ENCODE peak calls at places on chromosomes 4 and X, in six cellular contexts. One of them, this sample, is unnamed.

GRCh38 chr4:13384055-13384454 is 100.1 kb downstream of the RAB28 start:
- DNase-seq in GM12878: no peak
- DNase-seq in IMR-90: no peak
- DNase-seq in upper lobe of left lung: no peak
- DNase-seq in testis: no peak
- DNase-seq in stomach: no peak
- DNase-seq in this sample: no peak

GRCh38 chr4:2412534-2412884 is 5.9 kb downstream of the ZFYVE28 start:
- DNase-seq in GM12878: no peak
- DNase-seq in IMR-90: no peak
- DNase-seq in upper lobe of left lung: no peak
- DNase-seq in testis: no peak
- DNase-seq in stomach: peak; percentile 40
- DNase-seq in this sample: no peak

GRCh38 chrX:125940985-125941384 is 225.1 kb downstream of the DCAF12L2 start:
- DNase-seq in GM12878: no peak
- DNase-seq in IMR-90: no peak
- DNase-seq in upper lobe of left lung: no peak
- DNase-seq in testis: no peak
- DNase-seq in stomach: no peak
- DNase-seq in this sample: no peak

GRCh38 chrX:71128915-71129765 is 10.7 kb downstream of the MED12 start:
- DNase-seq in GM12878: no peak
- DNase-seq in IMR-90: peak; percentile 54
- DNase-seq in upper lobe of left lung: peak; percentile 71
- DNase-seq in testis: peak; percentile 68
- DNase-seq in stomach: peak; percentile 83
- DNase-seq in this sample: peak; percentile 52

GRCh38 chrX:7943600-7944245 is 16.5 kb upstream of the PNPLA4 start:
- DNase-seq in GM12878: no peak
- DNase-seq in IMR-90: no peak
- DNase-seq in upper lobe of left lung: peak; percentile 41
- DNase-seq in testis: no peak
- DNase-seq in stomach: peak; percentile 39
- DNase-seq in this sample: peak; percentile 66

GRCh38 chr4:85102606-85103005 is 136.1 kb upstream of the WDFY3 start:
- DNase-seq in GM12878: no peak
- DNase-seq in IMR-90: no peak
- DNase-seq in upper lobe of left lung: no peak
- DNase-seq in testis: no peak
- DNase-seq in stomach: no peak
- DNase-seq in this sample: no peak

GRCh38 chr4:8538703-8539567 is 41.3 kb upstream of the GPR78 start:
- DNase-seq in GM12878: no peak
- DNase-seq in IMR-90: peak; percentile 75
- DNase-seq in upper lobe of left lung: peak; percentile 62
- DNase-seq in testis: no peak
- DNase-seq in stomach: peak; percentile 63
- DNase-seq in this sample: no peak

GRCh38 chr4:137599766-137600165 is 67.5 kb upstream of the PCDH18 start:
- DNase-seq in GM12878: no peak
- DNase-seq in IMR-90: no peak
- DNase-seq in upper lobe of left lung: no peak
- DNase-seq in testis: no peak
- DNase-seq in stomach: no peak
- DNase-seq in this sample: no peak

GRCh38 chrX:10045327-10046000 is 78.3 kb downstream of the CLDN34 start:
- DNase-seq in GM12878: no peak
- DNase-seq in IMR-90: no peak
- DNase-seq in upper lobe of left lung: no peak
- DNase-seq in testis: peak; percentile 64
- DNase-seq in stomach: peak; percentile 48
- DNase-seq in this sample: no peak

GRCh38 chr4:139171878-139172691 is 4.9 kb downstream of the ELF2 start:
- DNase-seq in GM12878: no peak
- DNase-seq in IMR-90: peak; percentile 55
- DNase-seq in upper lobe of left lung: no peak
- DNase-seq in testis: no peak
- DNase-seq in stomach: no peak
- DNase-seq in this sample: no peak

GRCh38 chrX:154506483-154507332 is 9.3 kb downstream of the FAM3A start:
- DNase-seq in GM12878: no peak
- DNase-seq in IMR-90: no peak
- DNase-seq in upper lobe of left lung: no peak
- DNase-seq in testis: no peak
- DNase-seq in stomach: no peak
- DNase-seq in this sample: no peak

GRCh38 chr4:78569291-78569821 is 17.8 kb downstream of the ANXA3 start:
- DNase-seq in GM12878: no peak
- DNase-seq in IMR-90: peak; percentile 82
- DNase-seq in upper lobe of left lung: no peak
- DNase-seq in testis: no peak
- DNase-seq in stomach: no peak
- DNase-seq in this sample: no peak

GRCh38 chrX:105865709-105866108 is 43.4 kb downstream of the NRK start:
- DNase-seq in GM12878: no peak
- DNase-seq in IMR-90: no peak
- DNase-seq in upper lobe of left lung: no peak
- DNase-seq in testis: no peak
- DNase-seq in stomach: no peak
- DNase-seq in this sample: peak; percentile 25

GRCh38 chr4:118911162-118911791 is 22.6 kb downstream of the SYNPO2 start:
- DNase-seq in GM12878: no peak
- DNase-seq in IMR-90: peak; percentile 78
- DNase-seq in upper lobe of left lung: no peak
- DNase-seq in testis: no peak
- DNase-seq in stomach: no peak
- DNase-seq in this sample: no peak

DNA sequence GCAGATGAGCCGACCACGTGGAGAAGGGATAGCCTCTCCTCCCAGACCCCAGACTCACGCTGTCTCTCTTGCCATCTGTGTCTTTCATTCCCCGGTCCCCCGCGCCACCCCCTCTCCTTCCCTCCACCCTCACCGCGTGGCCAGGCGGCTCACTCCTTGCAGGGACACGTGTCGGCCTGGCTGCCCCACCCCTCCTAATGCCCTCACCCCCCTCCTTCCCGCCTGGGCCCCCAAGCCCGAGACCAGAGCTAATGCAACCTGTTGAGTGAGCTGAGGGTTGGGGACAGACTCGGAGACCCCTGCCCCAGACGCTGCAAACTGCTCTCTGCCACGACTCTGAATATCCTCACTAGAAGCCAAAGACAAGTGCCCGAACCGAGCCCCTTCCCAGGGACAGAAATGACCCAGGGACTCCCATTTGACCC is 1.8 kb downstream of the SLC38A5 start:
- DNase-seq in GM12878: no peak
- DNase-seq in IMR-90: no peak
- DNase-seq in upper lobe of left lung: no peak
- DNase-seq in testis: no peak
- DNase-seq in stomach: peak; percentile 43
- DNase-seq in this sample: peak; percentile 42
- TF ChIP-seq POLR2A in GM12878: peak; percentile 54
- TF ChIP-seq POLR2A in IMR-90: no peak
- TF ChIP-seq POLR2A in upper lobe of left lung: no peak
- TF ChIP-seq POLR2A in testis: no peak
- TF ChIP-seq POLR2A in stomach: no peak
- TF ChIP-seq POLR2A in this sample: no peak

GRCh38 chr4:150717952-150718351 is 136.0 kb downstream of the MAB21L2 start:
- DNase-seq in GM12878: no peak
- DNase-seq in IMR-90: no peak
- DNase-seq in upper lobe of left lung: no peak
- DNase-seq in testis: no peak
- DNase-seq in stomach: no peak
- DNase-seq in this sample: no peak

GRCh38 chr4:150720973-150721518 is 139.1 kb downstream of the MAB21L2 start:
- DNase-seq in GM12878: no peak
- DNase-seq in IMR-90: peak; percentile 4
- DNase-seq in upper lobe of left lung: no peak
- DNase-seq in testis: no peak
- DNase-seq in stomach: no peak
- DNase-seq in this sample: no peak

GRCh38 chr4:150725957-150726523 is 144.1 kb downstream of the MAB21L2 start:
- DNase-seq in GM12878: no peak
- DNase-seq in IMR-90: no peak
- DNase-seq in upper lobe of left lung: no peak
- DNase-seq in testis: no peak
- DNase-seq in stomach: no peak
- DNase-seq in this sample: no peak

GRCh38 chr4:150723727-150724411 is 141.9 kb downstream of the MAB21L2 start:
- DNase-seq in GM12878: no peak
- DNase-seq in IMR-90: no peak
- DNase-seq in upper lobe of left lung: no peak
- DNase-seq in testis: no peak
- DNase-seq in stomach: no peak
- DNase-seq in this sample: no peak

GRCh38 chr4:150722908-150723362 is 141.0 kb downstream of the MAB21L2 start:
- DNase-seq in GM12878: no peak
- DNase-seq in IMR-90: no peak
- DNase-seq in upper lobe of left lung: peak; percentile 87
- DNase-seq in testis: peak; percentile 95
- DNase-seq in stomach: peak; percentile 96
- DNase-seq in this sample: peak; percentile 95
- TF ChIP-seq POLR2A in GM12878: no peak
- TF ChIP-seq POLR2A in IMR-90: no peak
- TF ChIP-seq POLR2A in upper lobe of left lung: no peak
- TF ChIP-seq POLR2A in testis: no peak
- TF ChIP-seq POLR2A in stomach: no peak
- TF ChIP-seq POLR2A in this sample: no peak

DNA sequence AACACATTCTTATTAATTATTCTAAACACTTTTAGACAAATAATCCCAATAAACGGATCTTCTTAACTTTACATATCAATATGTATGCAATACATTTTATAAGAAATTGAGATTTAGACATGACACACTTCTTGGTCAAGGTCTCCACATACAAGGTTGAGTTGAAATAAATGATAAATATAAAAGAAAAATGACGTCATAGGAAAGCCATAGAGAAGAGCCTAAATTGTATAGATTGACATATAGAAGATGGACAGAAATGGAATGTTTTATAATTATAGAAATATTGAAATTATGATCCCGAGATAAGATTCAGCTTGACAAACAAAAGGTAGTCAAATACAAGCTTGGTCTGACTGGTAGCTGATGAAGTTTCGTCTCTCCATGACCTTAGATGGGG is 87.4 kb downstream of the RNF150 start:
- DNase-seq in GM12878: no peak
- DNase-seq in IMR-90: no peak
- DNase-seq in upper lobe of left lung: no peak
- DNase-seq in testis: no peak
- DNase-seq in stomach: no peak
- DNase-seq in this sample: no peak
- TF ChIP-seq POLR2A in GM12878: no peak
- TF ChIP-seq POLR2A in IMR-90: no peak
- TF ChIP-seq POLR2A in upper lobe of left lung: no peak
- TF ChIP-seq POLR2A in testis: no peak
- TF ChIP-seq POLR2A in stomach: no peak
- TF ChIP-seq POLR2A in this sample: no peak

GRCh38 chr4:52915730-52916129 is 53.6 kb downstream of the RASL11B start:
- DNase-seq in GM12878: no peak
- DNase-seq in IMR-90: no peak
- DNase-seq in upper lobe of left lung: no peak
- DNase-seq in testis: no peak
- DNase-seq in stomach: peak; percentile 50
- DNase-seq in this sample: no peak
- TF ChIP-seq POLR2A in GM12878: no peak
- TF ChIP-seq POLR2A in IMR-90: no peak
- TF ChIP-seq POLR2A in upper lobe of left lung: no peak
- TF ChIP-seq POLR2A in testis: no peak
- TF ChIP-seq POLR2A in stomach: no peak
- TF ChIP-seq POLR2A in this sample: no peak

GRCh38 chrX:65463550-65463949 is 71.0 kb downstream of the LAS1L start:
- DNase-seq in GM12878: no peak
- DNase-seq in IMR-90: peak; percentile 14
- DNase-seq in upper lobe of left lung: no peak
- DNase-seq in testis: no peak
- DNase-seq in stomach: no peak
- DNase-seq in this sample: no peak
- TF ChIP-seq POLR2A in GM12878: no peak
- TF ChIP-seq POLR2A in IMR-90: no peak
- TF ChIP-seq POLR2A in upper lobe of left lung: no peak
- TF ChIP-seq POLR2A in testis: no peak
- TF ChIP-seq POLR2A in stomach: no peak
- TF ChIP-seq POLR2A in this sample: no peak

DNA sequence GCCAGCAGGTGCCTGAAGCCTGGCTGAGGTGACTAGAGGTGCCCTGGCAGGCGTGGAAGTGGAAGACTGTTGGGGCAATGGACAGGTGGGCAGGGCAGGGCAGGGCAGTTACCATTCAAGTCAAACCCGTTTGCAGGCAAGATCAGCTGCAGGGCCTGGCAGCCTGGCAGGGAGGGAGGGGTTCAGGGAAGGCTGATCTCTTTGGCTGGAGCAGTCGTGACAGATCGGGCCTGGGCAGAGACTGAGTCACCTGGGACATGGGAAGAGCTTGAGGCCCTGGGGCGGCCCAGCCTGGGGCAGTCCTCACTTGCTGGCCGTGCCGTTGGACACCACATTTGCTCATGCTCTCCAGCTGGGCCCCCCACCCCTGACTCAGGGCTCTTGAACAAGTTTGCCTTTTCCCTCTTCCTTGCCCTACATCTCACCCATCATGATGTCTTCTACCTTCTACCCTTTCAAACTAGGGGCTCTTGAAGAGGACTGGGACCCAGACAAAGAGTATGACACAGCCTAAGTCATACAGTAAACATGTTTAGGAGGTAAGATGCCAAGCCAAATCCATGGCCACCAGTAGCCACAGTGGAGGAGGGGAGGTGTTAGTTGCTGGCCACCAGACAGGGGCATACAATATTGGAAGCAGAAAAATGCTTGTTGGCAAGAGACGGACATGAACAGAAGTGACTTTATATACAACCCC is 2.0 kb upstream of the ZNF185 start:
- DNase-seq in GM12878: no peak
- DNase-seq in IMR-90: no peak
- DNase-seq in upper lobe of left lung: peak; percentile 50
- DNase-seq in testis: no peak
- DNase-seq in stomach: peak; percentile 75
- DNase-seq in this sample: no peak
- TF ChIP-seq POLR2A in GM12878: no peak
- TF ChIP-seq POLR2A in IMR-90: no peak
- TF ChIP-seq POLR2A in upper lobe of left lung: no peak
- TF ChIP-seq POLR2A in testis: no peak
- TF ChIP-seq POLR2A in stomach: no peak
- TF ChIP-seq POLR2A in this sample: no peak